ENCODE peak calls at places on chromosomes 12 and 14, in four cellular contexts. O, S, Z and X are unnamed samples.
A peak's percentile ranks its signal among the peaks of the same experiment; 100 is the strongest.

GRCh38 chr14:31880935-31881334 is 196.2 kb upstream of the ARHGAP5 start:
- DNase-seq in O (no peak), S (no peak), Z (no peak), X (no peak)

GRCh38 chr14:104426771-104427125 is 152.8 kb upstream of the C14orf180 start:
- DNase-seq in O (no peak), S (no peak), Z (no peak), X (no peak)

GRCh38 chr14:93056840-93057585 is 58.7 kb downstream of the ITPK1 start:
- DNase-seq in O (no peak), S (no peak), Z (no peak), X (no peak)

GRCh38 chr14:105041841-105042765 is 21.2 kb upstream of the CDCA4 start:
- DNase-seq in O (no peak), S (peak; percentile 71), Z (no peak), X (no peak)

GRCh38 chr12:67339530-67339929 is 70.4 kb downstream of the CAND1 start:
- DNase-seq in O (no peak), S (no peak), Z (no peak), X (no peak)

GRCh38 chr14:84493779-84494178 is 1036.2 kb upstream of the FLRT2 start:
- DNase-seq in O (no peak), S (no peak), Z (no peak), X (peak; percentile 72)

GRCh38 chr12:52812749-52813148 is 1.2 kb downstream of the KRT4 start:
- DNase-seq in O (no peak), S (no peak), Z (no peak), X (peak; percentile 59)

GRCh38 chr14:69259531-69260245 is at the start of gene GALNT16:
- DNase-seq in O (no peak), S (peak; percentile 80), Z (peak; percentile 54), X (no peak)

GRCh38 chr12:125140918-125141573 is 75.8 kb downstream of the AACS start:
- DNase-seq in O (no peak), S (no peak), Z (no peak), X (no peak)

GRCh38 chr12:57347284-57347683 is 83.6 kb downstream of the R3HDM2 start:
- DNase-seq in O (no peak), S (no peak), Z (no peak), X (no peak)

DNA sequence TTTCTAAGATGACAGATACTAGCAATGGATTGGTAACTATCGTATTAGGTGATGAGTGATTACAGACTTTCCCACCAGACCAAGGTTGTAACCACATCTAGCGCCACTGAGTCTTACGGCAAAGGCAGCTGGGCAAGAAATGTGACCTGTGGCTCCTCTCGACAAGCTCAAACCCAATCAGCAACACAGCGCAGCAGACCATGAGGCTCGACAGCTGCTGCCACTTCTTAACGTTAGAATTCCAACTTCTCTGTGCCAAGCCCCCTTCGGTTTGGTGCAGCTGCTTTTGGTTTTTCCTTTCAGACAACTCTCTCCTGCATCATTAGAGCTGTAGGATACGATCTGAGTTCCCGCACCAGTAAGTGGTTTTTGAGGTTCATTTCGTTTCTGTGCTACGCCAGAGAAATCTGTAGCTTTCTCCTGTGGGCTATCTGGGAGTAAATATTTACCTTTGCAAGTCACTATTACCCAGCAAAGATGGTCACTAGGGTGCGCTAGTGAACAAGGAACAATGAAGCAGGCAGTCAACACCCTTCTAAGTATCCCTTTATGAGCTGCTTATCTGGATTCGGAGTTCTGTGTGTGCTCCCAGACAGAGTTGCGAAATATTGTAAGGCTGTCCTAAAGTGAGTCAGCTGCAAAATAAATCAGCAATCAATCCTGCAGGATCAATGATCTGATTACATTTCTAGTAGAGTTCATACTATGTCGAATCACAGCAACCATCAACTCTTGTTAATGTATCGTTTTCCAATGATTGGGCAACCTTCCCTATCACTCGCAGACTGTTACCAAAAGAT is 133.8 kb downstream of the KCNK10 start:
- DNase-seq in O (peak; percentile 54), S (no peak), Z (no peak), X (peak; percentile 92)
- H3K4me3 ChIP-seq in O (no peak overlapping the region), S (peak overlapping the region; percentile 35), Z (peak overlapping the region; percentile 19), X (no peak overlapping the region)

GRCh38 chr14:36270191-36270590 is 50.2 kb downstream of the MBIP start:
- DNase-seq in O (no peak), S (no peak), Z (no peak), X (no peak)
- H3K4me1 ChIP-seq in O (peaks cover 7% of the 10 kb centered on the region), S (no peaks in the 10 kb centered on the region), Z (no peaks in the 10 kb centered on the region), X (no peaks in the 10 kb centered on the region)

GRCh38 chr14:23181946-23182345 is 1.5 kb downstream of the SLC7A8 start:
- DNase-seq in O (no peak), S (no peak), Z (no peak), X (no peak)
- H3K4me3 ChIP-seq in O (peak overlapping the region; percentile 83), S (peak overlapping the region; percentile 84), Z (peak overlapping the region; percentile 54), X (no peak overlapping the region)

GRCh38 chr12:104668274-104668718 is 211.5 kb downstream of the CHST11 start:
- DNase-seq in O (no peak), S (peak; percentile 84), Z (peak; percentile 38), X (no peak)

GRCh38 chr12:104667139-104667538 is 210.4 kb downstream of the CHST11 start:
- DNase-seq in O (no peak), S (no peak), Z (no peak), X (no peak)

GRCh38 chr12:104670439-104671406 is 214.0 kb downstream of the CHST11 start:
- DNase-seq in O (no peak), S (no peak), Z (no peak), X (no peak)

GRCh38 chr12:104669851-104670337 is 213.1 kb downstream of the CHST11 start:
- DNase-seq in O (peak; percentile 53), S (no peak), Z (peak; percentile 42), X (no peak)

DNA sequence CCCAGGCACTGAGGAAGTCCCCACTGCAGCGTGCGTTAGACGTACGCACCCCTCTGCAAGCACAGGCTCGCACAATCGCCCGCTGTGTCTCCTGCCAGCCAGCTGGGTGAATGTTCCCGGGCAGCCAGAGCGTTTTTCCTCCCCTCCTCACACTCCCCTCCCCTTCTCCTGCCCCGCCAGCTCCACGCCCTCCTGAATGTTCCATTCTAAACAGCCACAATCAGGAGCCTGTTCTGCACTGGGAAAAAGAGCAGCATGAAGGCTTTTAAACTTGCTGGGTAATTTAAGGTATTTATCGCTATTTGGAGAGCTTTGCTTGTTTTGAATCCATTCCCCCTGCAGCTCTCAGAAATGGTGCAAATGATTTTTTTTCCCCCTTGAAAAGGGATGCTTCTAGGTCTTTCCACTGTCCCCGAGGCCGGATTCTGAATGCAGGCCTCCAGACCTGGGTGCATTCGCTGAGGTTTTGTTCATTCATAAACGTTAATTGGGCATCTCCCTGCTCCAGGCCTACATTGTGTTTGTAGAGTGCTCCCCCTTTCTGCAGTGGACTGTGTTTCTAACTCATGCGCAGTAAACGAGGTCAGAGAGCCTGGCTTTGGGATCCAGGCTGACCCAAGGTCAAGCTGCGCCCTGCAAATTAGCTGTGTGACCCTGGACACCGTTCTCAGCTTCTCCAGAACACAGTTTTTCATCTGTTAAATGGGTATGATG is 212.5 kb downstream of the CHST11 start:
- DNase-seq in O (no peak), S (peak; percentile 81), Z (peak; percentile 74), X (no peak)
- H3K4me1 ChIP-seq in O (peaks cover 31% of the 10 kb centered on the region), S (peaks cover 24% of the 10 kb centered on the region), Z (peaks cover 30% of the 10 kb centered on the region), X (no peaks in the 10 kb centered on the region)

GRCh38 chr12:118337194-118337838 is 35.4 kb downstream of the TAOK3 start:
- DNase-seq in O (no peak), S (no peak), Z (no peak), X (no peak)
- H3K4me3 ChIP-seq in O (no peak overlapping the region), S (no peak overlapping the region), Z (no peak overlapping the region), X (no peak overlapping the region)

DNA sequence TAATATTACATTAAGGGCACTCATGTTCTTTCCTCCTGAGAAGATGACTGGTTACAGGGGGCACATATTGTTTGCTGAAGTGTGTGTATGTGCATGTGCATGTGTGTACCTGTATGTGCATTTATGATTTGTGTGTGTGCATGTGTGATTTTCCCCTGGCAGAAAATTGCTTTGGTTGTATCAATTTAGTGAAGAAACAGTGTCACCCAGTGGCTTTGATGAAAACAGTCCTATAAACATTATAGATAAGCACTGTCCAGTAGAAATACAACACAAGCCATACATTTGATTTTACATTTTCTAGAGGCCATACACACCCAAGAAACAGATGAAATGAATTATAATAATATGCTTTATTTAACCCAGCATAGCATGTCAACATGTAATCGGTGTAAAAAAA is 8.6 kb downstream of the PDE3A start:
- DNase-seq in O (no peak), S (no peak), Z (no peak), X (peak; percentile 42)
- H3K4me1 ChIP-seq in O (no peaks in the 10 kb centered on the region), S (no peaks in the 10 kb centered on the region), Z (no peaks in the 10 kb centered on the region), X (no peaks in the 10 kb centered on the region)

GRCh38 chr14:74401504-74402241 is 24.3 kb downstream of the SYNDIG1L start:
- DNase-seq in O (peak; percentile 79), S (peak; percentile 87), Z (peak; percentile 27), X (peak; percentile 80)
- H3K4me3 ChIP-seq in O (peak overlapping the region; percentile 17), S (peak overlapping the region; percentile 47), Z (no peak overlapping the region), X (peak overlapping the region; percentile 47)

GRCh38 chr12:96234591-96235496 is 40.7 kb downstream of the ELK3 start:
- DNase-seq in O (no peak), S (no peak), Z (no peak), X (no peak)
- H3K4me1 ChIP-seq in O (peaks cover 35% of the 10 kb centered on the region), S (no peaks in the 10 kb centered on the region), Z (peaks cover 55% of the 10 kb centered on the region), X (no peaks in the 10 kb centered on the region)

DNA sequence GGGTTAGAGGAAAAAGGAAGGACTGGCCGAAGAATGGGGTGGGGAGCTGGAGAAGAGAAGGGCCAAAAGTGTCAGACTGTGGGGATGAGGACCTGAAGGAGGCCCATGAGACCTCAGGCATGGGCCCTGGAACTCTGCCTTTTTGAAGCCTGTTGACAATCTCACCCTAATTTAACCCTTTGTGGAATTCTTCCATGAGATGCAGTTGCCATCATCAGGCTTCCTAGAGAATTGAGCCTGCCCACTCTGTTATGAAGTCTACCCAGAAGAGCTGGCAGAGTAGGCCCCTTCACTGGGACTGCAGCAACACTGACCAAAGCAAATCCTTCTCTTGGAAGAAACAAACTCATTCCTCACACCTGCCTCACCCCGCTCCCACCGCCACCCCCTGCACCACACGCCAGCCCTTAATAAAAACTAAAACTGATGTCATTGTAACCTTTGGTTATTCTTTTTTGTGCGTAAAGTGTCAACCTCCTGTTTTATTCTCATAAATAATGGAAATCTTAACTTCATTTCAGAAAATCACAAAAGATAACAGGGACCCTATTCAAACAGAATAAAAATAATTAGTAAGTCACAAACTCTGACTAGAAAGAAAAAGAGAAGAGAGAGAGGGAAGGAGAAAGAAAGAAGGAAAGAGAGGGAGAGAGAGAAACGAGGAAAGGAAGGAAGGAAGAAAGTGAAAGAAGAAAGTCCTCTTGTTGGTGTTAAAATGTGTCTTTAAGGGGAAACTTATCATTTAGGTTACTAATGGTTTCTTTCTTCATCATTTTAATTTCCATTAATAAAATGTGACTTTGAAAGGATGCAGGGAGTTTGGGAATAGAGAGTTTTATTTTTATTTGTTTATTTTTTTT is 61.3 kb downstream of the CRADD start:
- DNase-seq in O (no peak), S (no peak), Z (no peak), X (no peak)
- H3K4me3 ChIP-seq in O (no peak overlapping the region), S (peak overlapping the region; percentile 23), Z (peak overlapping the region; percentile 17), X (no peak overlapping the region)

DNA sequence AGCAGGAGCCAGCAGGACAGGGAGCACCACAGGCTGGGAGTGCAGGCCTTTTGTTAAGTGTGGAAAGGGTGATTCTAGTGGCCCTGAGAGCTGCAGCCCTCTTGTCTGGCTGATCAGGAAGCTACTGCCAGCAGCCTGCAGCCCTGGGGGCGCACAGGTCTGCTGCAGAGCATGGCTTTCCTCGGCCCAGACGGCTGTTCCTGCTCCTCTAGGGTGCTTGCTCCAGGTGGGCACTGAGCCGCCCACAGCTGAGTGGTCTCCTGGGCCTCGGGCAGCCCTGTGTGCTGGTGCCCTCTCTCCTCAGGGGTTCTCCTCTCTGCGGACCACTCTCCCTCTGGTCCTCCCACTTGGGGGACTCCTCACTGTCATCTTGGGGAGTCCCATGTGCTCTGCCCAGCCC is 18.9 kb downstream of the CCDC88C start:
- DNase-seq in O (no peak), S (no peak), Z (no peak), X (no peak)
- H3K4me1 ChIP-seq in O (peaks cover 92% of the 10 kb centered on the region), S (peaks cover 7% of the 10 kb centered on the region), Z (peaks cover 3% of the 10 kb centered on the region), X (peaks cover 44% of the 10 kb centered on the region)